ENCODE peak calls at places on chromosomes 7 and 10, in six cellular contexts. One of them, this sample, is unnamed.

GRCh38 chr7:155918720-155919399 is 106.6 kb upstream of the SHH start:
- DNase-seq in H9: no peak
- DNase-seq in fibroblast of lung: peak; percentile 98
- DNase-seq in esophagus muscularis mucosa: no peak
- DNase-seq in tibial nerve: no peak
- DNase-seq in hepatocyte: peak; percentile 84
- DNase-seq in this sample: no peak

GRCh38 chr10:31620236-31621151 is 301.5 kb downstream of the ZEB1 start:
- DNase-seq in fibroblast of lung: peak; percentile 93
- DNase-seq in H9: peak; percentile 86
- DNase-seq in hepatocyte: no peak
- DNase-seq in esophagus muscularis mucosa: no peak
- DNase-seq in tibial nerve: peak; percentile 63
- DNase-seq in this sample: no peak

GRCh38 chr10:33034931-33035330 is 76.9 kb upstream of the ITGB1 start:
- DNase-seq in hepatocyte: no peak
- DNase-seq in esophagus muscularis mucosa: no peak
- DNase-seq in fibroblast of lung: no peak
- DNase-seq in tibial nerve: no peak
- DNase-seq in H9: no peak
- DNase-seq in this sample: no peak

GRCh38 chr10:89478085-89478738 is 57.2 kb downstream of the SLC16A12 start:
- DNase-seq in fibroblast of lung: peak; percentile 66
- DNase-seq in tibial nerve: no peak
- DNase-seq in hepatocyte: peak; percentile 64
- DNase-seq in H9: peak; percentile 31
- DNase-seq in esophagus muscularis mucosa: no peak
- DNase-seq in this sample: no peak

GRCh38 chr7:98276241-98276761 is 5.2 kb upstream of the BRI3 start:
- DNase-seq in fibroblast of lung: no peak
- DNase-seq in esophagus muscularis mucosa: no peak
- DNase-seq in hepatocyte: peak; percentile 68
- DNase-seq in H9: no peak
- DNase-seq in tibial nerve: no peak
- DNase-seq in this sample: no peak

GRCh38 chr10:124539935-124540641 is 78.5 kb downstream of the LHPP start:
- DNase-seq in fibroblast of lung: peak; percentile 26
- DNase-seq in esophagus muscularis mucosa: no peak
- DNase-seq in tibial nerve: peak; percentile 49
- DNase-seq in hepatocyte: peak; percentile 73
- DNase-seq in H9: peak; percentile 78
- DNase-seq in this sample: peak; percentile 62

GRCh38 chr7:15924910-15925309 is 238.4 kb upstream of the MEOX2 start:
- DNase-seq in tibial nerve: no peak
- DNase-seq in fibroblast of lung: no peak
- DNase-seq in H9: no peak
- DNase-seq in esophagus muscularis mucosa: no peak
- DNase-seq in hepatocyte: no peak
- DNase-seq in this sample: no peak

GRCh38 chr10:119355930-119356329 is 148.6 kb downstream of the GRK5 start:
- DNase-seq in esophagus muscularis mucosa: no peak
- DNase-seq in fibroblast of lung: no peak
- DNase-seq in hepatocyte: no peak
- DNase-seq in tibial nerve: no peak
- DNase-seq in H9: no peak
- DNase-seq in this sample: no peak

GRCh38 chr10:96188911-96189310 is 58.8 kb downstream of the ZNF518A start:
- DNase-seq in esophagus muscularis mucosa: no peak
- DNase-seq in tibial nerve: no peak
- DNase-seq in fibroblast of lung: peak; percentile 55
- DNase-seq in H9: no peak
- DNase-seq in hepatocyte: no peak
- DNase-seq in this sample: no peak

GRCh38 chr10:70430489-70431445 is 10.7 kb downstream of the NODAL start:
- DNase-seq in esophagus muscularis mucosa: no peak
- DNase-seq in H9: peak; percentile 47
- DNase-seq in tibial nerve: peak; percentile 64
- DNase-seq in hepatocyte: peak; percentile 72
- DNase-seq in fibroblast of lung: no peak
- DNase-seq in this sample: no peak

GRCh38 chr7:113013761-113014449 is 72.7 kb downstream of the GPR85 start:
- DNase-seq in fibroblast of lung: peak; percentile 3
- DNase-seq in esophagus muscularis mucosa: no peak
- DNase-seq in tibial nerve: no peak
- DNase-seq in hepatocyte: no peak
- DNase-seq in H9: no peak
- DNase-seq in this sample: no peak

GRCh38 chr7:150451833-150452431 is 1.5 kb downstream of the GIMAP8 start:
- DNase-seq in H9: no peak
- DNase-seq in hepatocyte: no peak
- DNase-seq in esophagus muscularis mucosa: peak; percentile 81
- DNase-seq in tibial nerve: no peak
- DNase-seq in fibroblast of lung: no peak
- DNase-seq in this sample: no peak

GRCh38 chr10:929965-930364 is 1.5 kb downstream of the LARP4B start:
- DNase-seq in hepatocyte: no peak
- DNase-seq in esophagus muscularis mucosa: no peak
- DNase-seq in fibroblast of lung: no peak
- DNase-seq in H9: no peak
- DNase-seq in tibial nerve: no peak
- DNase-seq in this sample: no peak

GRCh38 chr10:105159268-105159667 is 518.2 kb downstream of the SORCS3 start:
- DNase-seq in hepatocyte: no peak
- DNase-seq in esophagus muscularis mucosa: no peak
- DNase-seq in tibial nerve: no peak
- DNase-seq in H9: no peak
- DNase-seq in fibroblast of lung: no peak
- DNase-seq in this sample: no peak

GRCh38 chr10:75547391-75548298 is 116.2 kb downstream of the LRMDA start:
- DNase-seq in tibial nerve: no peak
- DNase-seq in fibroblast of lung: peak; percentile 98
- DNase-seq in H9: no peak
- DNase-seq in esophagus muscularis mucosa: no peak
- DNase-seq in hepatocyte: peak; percentile 34
- DNase-seq in this sample: no peak

GRCh38 chr10:13750299-13751190 is 163.8 kb downstream of the PRPF18 start:
- DNase-seq in H9: no peak
- DNase-seq in hepatocyte: no peak
- DNase-seq in fibroblast of lung: no peak
- DNase-seq in tibial nerve: no peak
- DNase-seq in esophagus muscularis mucosa: no peak
- DNase-seq in this sample: no peak

GRCh38 chr10:126959906-126960685 is 54.9 kb downstream of the DOCK1 start:
- DNase-seq in hepatocyte: no peak
- DNase-seq in fibroblast of lung: no peak
- DNase-seq in esophagus muscularis mucosa: no peak
- DNase-seq in tibial nerve: no peak
- DNase-seq in H9: no peak
- DNase-seq in this sample: no peak

GRCh38 chr10:17256026-17256425 is 28.0 kb downstream of the VIM start:
- DNase-seq in hepatocyte: no peak
- DNase-seq in tibial nerve: no peak
- DNase-seq in esophagus muscularis mucosa: no peak
- DNase-seq in fibroblast of lung: peak; percentile 63
- DNase-seq in H9: no peak
- DNase-seq in this sample: no peak

GRCh38 chr7:151058766-151059361 is 525 bp upstream of the SLC4A2 start:
- DNase-seq in hepatocyte: peak; percentile 34
- DNase-seq in H9: peak; percentile 48
- DNase-seq in fibroblast of lung: peak; percentile 58
- DNase-seq in tibial nerve: no peak
- DNase-seq in esophagus muscularis mucosa: no peak
- DNase-seq in this sample: no peak

GRCh38 chr7:69115788-69116187 is 482.5 kb upstream of the AUTS2 start:
- DNase-seq in hepatocyte: no peak
- DNase-seq in tibial nerve: no peak
- DNase-seq in H9: no peak
- DNase-seq in fibroblast of lung: peak; percentile 71
- DNase-seq in esophagus muscularis mucosa: no peak
- DNase-seq in this sample: no peak

GRCh38 chr10:50614444-50615137 is 9.2 kb downstream of the SGMS1 start:
- DNase-seq in tibial nerve: no peak
- DNase-seq in hepatocyte: peak; percentile 39
- DNase-seq in H9: peak; percentile 72
- DNase-seq in fibroblast of lung: no peak
- DNase-seq in esophagus muscularis mucosa: no peak
- DNase-seq in this sample: no peak

GRCh38 chr10:19828278-19829049 is 12.2 kb downstream of the PLXDC2 start:
- DNase-seq in hepatocyte: no peak
- DNase-seq in H9: peak; percentile 45
- DNase-seq in fibroblast of lung: no peak
- DNase-seq in tibial nerve: no peak
- DNase-seq in esophagus muscularis mucosa: no peak
- DNase-seq in this sample: no peak

GRCh38 chr10:121289800-121290199 is 308.4 kb downstream of the FGFR2 start:
- DNase-seq in tibial nerve: no peak
- DNase-seq in H9: no peak
- DNase-seq in fibroblast of lung: no peak
- DNase-seq in esophagus muscularis mucosa: no peak
- DNase-seq in hepatocyte: no peak
- DNase-seq in this sample: no peak

GRCh38 chr7:131424219-131424822 is 96.6 kb downstream of the MKLN1 start:
- DNase-seq in tibial nerve: no peak
- DNase-seq in H9: no peak
- DNase-seq in esophagus muscularis mucosa: no peak
- DNase-seq in fibroblast of lung: peak; percentile 36
- DNase-seq in hepatocyte: peak; percentile 32
- DNase-seq in this sample: no peak

GRCh38 chr7:108002726-108003590 is at the start of gene LAMB1:
- DNase-seq in tibial nerve: peak; percentile 53
- DNase-seq in esophagus muscularis mucosa: no peak
- DNase-seq in fibroblast of lung: peak; percentile 84
- DNase-seq in H9: peak; percentile 84
- DNase-seq in hepatocyte: peak; percentile 89
- DNase-seq in this sample: no peak

GRCh38 chr7:156494960-156495359 is 145.6 kb upstream of the RNF32 start:
- DNase-seq in H9: no peak
- DNase-seq in tibial nerve: no peak
- DNase-seq in fibroblast of lung: no peak
- DNase-seq in esophagus muscularis mucosa: peak; percentile 90
- DNase-seq in hepatocyte: no peak
- DNase-seq in this sample: no peak

GRCh38 chr10:21176934-21177480 is 279.9 kb upstream of the NEBL start:
- DNase-seq in H9: no peak
- DNase-seq in fibroblast of lung: no peak
- DNase-seq in hepatocyte: no peak
- DNase-seq in tibial nerve: no peak
- DNase-seq in esophagus muscularis mucosa: no peak
- DNase-seq in this sample: no peak

GRCh38 chr10:31760674-31761081 is 168.0 kb downstream of the ARHGAP12 start:
- DNase-seq in tibial nerve: no peak
- DNase-seq in fibroblast of lung: peak; percentile 56
- DNase-seq in hepatocyte: peak; percentile 43
- DNase-seq in esophagus muscularis mucosa: no peak
- DNase-seq in H9: no peak
- DNase-seq in this sample: no peak

GRCh38 chr10:70518695-70519094 is 40.1 kb downstream of the PALD1 start:
- DNase-seq in fibroblast of lung: peak; percentile 62
- DNase-seq in H9: no peak
- DNase-seq in tibial nerve: no peak
- DNase-seq in hepatocyte: no peak
- DNase-seq in esophagus muscularis mucosa: no peak
- DNase-seq in this sample: no peak

GRCh38 chr10:91536101-91536500 is 96.8 kb downstream of the PPP1R3C start:
- DNase-seq in tibial nerve: no peak
- DNase-seq in esophagus muscularis mucosa: no peak
- DNase-seq in fibroblast of lung: peak; percentile 58
- DNase-seq in H9: no peak
- DNase-seq in hepatocyte: no peak
- DNase-seq in this sample: no peak

DNA sequence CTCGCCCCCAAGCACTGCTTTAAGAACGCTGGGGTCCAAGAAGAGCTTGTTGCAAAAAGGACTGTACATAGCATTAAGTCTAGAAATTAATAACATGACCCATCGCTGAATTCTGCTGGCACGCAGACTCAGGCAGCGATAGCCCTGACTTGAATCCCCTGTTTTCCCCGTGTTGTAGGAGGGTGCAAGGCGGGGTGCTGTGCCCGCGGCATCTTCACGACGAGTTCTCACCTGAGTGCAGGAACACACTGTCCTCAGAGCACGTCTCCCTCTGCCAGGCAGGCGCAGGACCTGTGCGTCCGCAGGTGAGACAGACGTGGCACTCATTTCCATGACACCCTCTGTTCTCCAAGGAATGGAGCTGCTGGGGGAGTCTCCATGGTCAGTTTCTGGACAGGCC is 243.2 kb downstream of the TCERG1L start:
- DNase-seq in esophagus muscularis mucosa: no peak
- DNase-seq in tibial nerve: no peak
- DNase-seq in fibroblast of lung: no peak
- DNase-seq in hepatocyte: no peak
- DNase-seq in H9: peak; percentile 25
- DNase-seq in this sample: no peak
- H3K9me3 ChIP-seq in esophagus muscularis mucosa: no peaks in the 10 kb centered on the region
- H3K9me3 ChIP-seq in tibial nerve: no peaks in the 10 kb centered on the region
- H3K9me3 ChIP-seq in fibroblast of lung: peaks cover 6% of the 10 kb centered on the region
- H3K9me3 ChIP-seq in hepatocyte: no peaks in the 10 kb centered on the region
- H3K9me3 ChIP-seq in H9: no peaks in the 10 kb centered on the region
- H3K9me3 ChIP-seq in this sample: no peaks in the 10 kb centered on the region

GRCh38 chr7:157828881-157829280 is 492.1 kb downstream of the DNAJB6 start:
- DNase-seq in hepatocyte: no peak
- DNase-seq in H9: no peak
- DNase-seq in esophagus muscularis mucosa: no peak
- DNase-seq in tibial nerve: peak; percentile 7
- DNase-seq in fibroblast of lung: no peak
- DNase-seq in this sample: no peak
- H3K9me3 ChIP-seq in hepatocyte: no peaks in the 10 kb centered on the region
- H3K9me3 ChIP-seq in H9: no peaks in the 10 kb centered on the region
- H3K9me3 ChIP-seq in esophagus muscularis mucosa: no peaks in the 10 kb centered on the region
- H3K9me3 ChIP-seq in tibial nerve: no peaks in the 10 kb centered on the region
- H3K9me3 ChIP-seq in fibroblast of lung: no peaks in the 10 kb centered on the region
- H3K9me3 ChIP-seq in this sample: no peaks in the 10 kb centered on the region

GRCh38 chr7:63077841-63078240 is 920.8 kb upstream of the ZNF722 start:
- DNase-seq in hepatocyte: no peak
- DNase-seq in tibial nerve: no peak
- DNase-seq in fibroblast of lung: no peak
- DNase-seq in H9: no peak
- DNase-seq in esophagus muscularis mucosa: peak; percentile 81
- DNase-seq in this sample: no peak
- H3K9me3 ChIP-seq in hepatocyte: peaks cover 25% of the 10 kb centered on the region
- H3K9me3 ChIP-seq in tibial nerve: no peaks in the 10 kb centered on the region
- H3K9me3 ChIP-seq in fibroblast of lung: no peaks in the 10 kb centered on the region
- H3K9me3 ChIP-seq in H9: peaks cover 95% of the 10 kb centered on the region
- H3K9me3 ChIP-seq in esophagus muscularis mucosa: peaks cover 34% of the 10 kb centered on the region
- H3K9me3 ChIP-seq in this sample: peaks cover 2% of the 10 kb centered on the region

GRCh38 chr10:98149858-98150257 is 15.4 kb downstream of the R3HCC1L start:
- DNase-seq in esophagus muscularis mucosa: no peak
- DNase-seq in tibial nerve: no peak
- DNase-seq in hepatocyte: no peak
- DNase-seq in H9: no peak
- DNase-seq in fibroblast of lung: no peak
- DNase-seq in this sample: no peak
- H3K9me3 ChIP-seq in esophagus muscularis mucosa: no peaks in the 10 kb centered on the region
- H3K9me3 ChIP-seq in tibial nerve: peaks cover 6% of the 10 kb centered on the region
- H3K9me3 ChIP-seq in hepatocyte: peaks cover 11% of the 10 kb centered on the region
- H3K9me3 ChIP-seq in H9: no peaks in the 10 kb centered on the region
- H3K9me3 ChIP-seq in fibroblast of lung: no peaks in the 10 kb centered on the region
- H3K9me3 ChIP-seq in this sample: no peaks in the 10 kb centered on the region